ENCODE peak calls at places on chromosomes 4 and X, in nine cellular contexts. One of them, this sample, is unnamed.
A peak's percentile ranks its signal among the peaks of the same experiment; 100 is the strongest.

GRCh38 chrX:54564942-54565341 is 34.9 kb downstream of the GNL3L start:
- DNase-seq in pancreas: no peak
- DNase-seq in NB4: no peak
- DNase-seq in mammary epithelial cell: no peak
- DNase-seq in AG10803: peak; percentile 0
- DNase-seq in keratinocyte: no peak
- DNase-seq in heart left ventricle: no peak
- DNase-seq in tibial nerve: no peak
- DNase-seq in HFF-Myc: no peak
- DNase-seq in this sample: no peak

GRCh38 chr4:82528074-82528473 is 33.7 kb downstream of the TMEM150C start:
- DNase-seq in HFF-Myc: no peak
- DNase-seq in pancreas: no peak
- DNase-seq in tibial nerve: no peak
- DNase-seq in AG10803: no peak
- DNase-seq in NB4: no peak
- DNase-seq in mammary epithelial cell: no peak
- DNase-seq in heart left ventricle: no peak
- DNase-seq in keratinocyte: no peak
- DNase-seq in this sample: no peak

GRCh38 chr4:148618856-148619255 is 176.6 kb upstream of the NR3C2 start:
- DNase-seq in NB4: no peak
- DNase-seq in mammary epithelial cell: no peak
- DNase-seq in tibial nerve: no peak
- DNase-seq in HFF-Myc: no peak
- DNase-seq in AG10803: no peak
- DNase-seq in pancreas: no peak
- DNase-seq in heart left ventricle: no peak
- DNase-seq in keratinocyte: no peak
- DNase-seq in this sample: no peak

GRCh38 chr4:71375494-71375893 is 36.7 kb downstream of the SLC4A4 start:
- DNase-seq in AG10803: no peak
- DNase-seq in heart left ventricle: no peak
- DNase-seq in tibial nerve: no peak
- DNase-seq in keratinocyte: no peak
- DNase-seq in HFF-Myc: no peak
- DNase-seq in NB4: no peak
- DNase-seq in pancreas: no peak
- DNase-seq in mammary epithelial cell: no peak
- DNase-seq in this sample: no peak

GRCh38 chr4:41215969-41216293 is 1.6 kb upstream of the APBB2 start:
- DNase-seq in pancreas: no peak
- DNase-seq in heart left ventricle: no peak
- DNase-seq in AG10803: no peak
- DNase-seq in mammary epithelial cell: no peak
- DNase-seq in keratinocyte: no peak
- DNase-seq in NB4: no peak
- DNase-seq in HFF-Myc: no peak
- DNase-seq in tibial nerve: no peak
- DNase-seq in this sample: no peak

GRCh38 chrX:129665916-129666644 is 11.3 kb upstream of the APLN start:
- DNase-seq in HFF-Myc: peak; percentile 43
- DNase-seq in keratinocyte: peak; percentile 42
- DNase-seq in tibial nerve: no peak
- DNase-seq in AG10803: peak; percentile 78
- DNase-seq in heart left ventricle: no peak
- DNase-seq in mammary epithelial cell: peak; percentile 60
- DNase-seq in NB4: no peak
- DNase-seq in pancreas: no peak
- DNase-seq in this sample: peak; percentile 23

GRCh38 chrX:120251471-120252011 is 929 bp downstream of the ZBTB33 start:
- DNase-seq in heart left ventricle: no peak
- DNase-seq in mammary epithelial cell: peak; percentile 9
- DNase-seq in AG10803: peak; percentile 18
- DNase-seq in keratinocyte: no peak
- DNase-seq in pancreas: peak; percentile 29
- DNase-seq in NB4: peak; percentile 67
- DNase-seq in tibial nerve: no peak
- DNase-seq in HFF-Myc: no peak
- DNase-seq in this sample: no peak

GRCh38 chrX:120840826-120841225 is 34.8 kb downstream of the CT47B1 start:
- DNase-seq in AG10803: peak; percentile 64
- DNase-seq in mammary epithelial cell: peak; percentile 32
- DNase-seq in tibial nerve: no peak
- DNase-seq in NB4: peak; percentile 1
- DNase-seq in heart left ventricle: no peak
- DNase-seq in pancreas: no peak
- DNase-seq in HFF-Myc: no peak
- DNase-seq in keratinocyte: no peak
- DNase-seq in this sample: peak; percentile 24

GRCh38 chr4:7820031-7820825 is 119.4 kb downstream of the AFAP1 start:
- DNase-seq in heart left ventricle: no peak
- DNase-seq in AG10803: no peak
- DNase-seq in keratinocyte: no peak
- DNase-seq in pancreas: no peak
- DNase-seq in HFF-Myc: no peak
- DNase-seq in NB4: no peak
- DNase-seq in tibial nerve: no peak
- DNase-seq in mammary epithelial cell: no peak
- DNase-seq in this sample: no peak

GRCh38 chr4:74431113-74431826 is 13.7 kb upstream of the AREG start:
- DNase-seq in HFF-Myc: no peak
- DNase-seq in heart left ventricle: no peak
- DNase-seq in tibial nerve: no peak
- DNase-seq in AG10803: no peak
- DNase-seq in keratinocyte: peak; percentile 64
- DNase-seq in NB4: peak; percentile 48
- DNase-seq in mammary epithelial cell: peak; percentile 77
- DNase-seq in pancreas: no peak
- DNase-seq in this sample: no peak

GRCh38 chr4:2331519-2332200 is 69.8 kb upstream of the MXD4 start:
- DNase-seq in keratinocyte: no peak
- DNase-seq in tibial nerve: no peak
- DNase-seq in mammary epithelial cell: no peak
- DNase-seq in HFF-Myc: no peak
- DNase-seq in pancreas: no peak
- DNase-seq in heart left ventricle: no peak
- DNase-seq in NB4: peak; percentile 33
- DNase-seq in AG10803: no peak
- DNase-seq in this sample: no peak

GRCh38 chrX:2693123-2693438 is 2.0 kb downstream of the CD99 start:
- DNase-seq in AG10803: no peak
- DNase-seq in tibial nerve: no peak
- DNase-seq in NB4: no peak
- DNase-seq in mammary epithelial cell: no peak
- DNase-seq in heart left ventricle: no peak
- DNase-seq in keratinocyte: no peak
- DNase-seq in HFF-Myc: no peak
- DNase-seq in pancreas: no peak
- DNase-seq in this sample: no peak

GRCh38 chrX:68196939-68197791 is 236.1 kb downstream of the OPHN1 start:
- DNase-seq in tibial nerve: no peak
- DNase-seq in keratinocyte: peak; percentile 11
- DNase-seq in NB4: peak; percentile 45
- DNase-seq in AG10803: peak; percentile 38
- DNase-seq in mammary epithelial cell: peak; percentile 57
- DNase-seq in heart left ventricle: no peak
- DNase-seq in pancreas: peak; percentile 31
- DNase-seq in HFF-Myc: no peak
- DNase-seq in this sample: no peak

DNA sequence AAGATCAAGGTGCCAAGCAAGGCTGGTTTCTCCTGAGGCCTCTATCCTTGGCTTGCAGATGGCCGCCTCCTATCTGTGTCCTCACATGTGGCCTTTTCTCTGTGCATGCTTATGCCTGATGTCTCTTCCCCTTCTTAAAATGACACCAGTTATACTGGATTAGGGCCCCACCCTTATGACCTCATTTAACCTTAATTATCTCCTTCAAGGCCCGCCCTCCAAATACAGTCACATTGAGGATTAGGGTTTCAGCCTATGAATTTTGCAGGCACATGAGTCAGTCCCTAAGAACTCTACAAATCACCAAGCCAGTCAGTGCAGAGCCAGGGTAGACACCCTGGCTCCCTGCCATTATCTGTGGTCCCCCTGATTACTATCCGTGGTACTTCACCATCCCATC is 51.6 kb downstream of the MAML3 start:
- DNase-seq in NB4: peak; percentile 54
- DNase-seq in HFF-Myc: no peak
- DNase-seq in mammary epithelial cell: peak; percentile 52
- DNase-seq in keratinocyte: peak; percentile 41
- DNase-seq in heart left ventricle: no peak
- DNase-seq in tibial nerve: no peak
- DNase-seq in AG10803: no peak
- DNase-seq in pancreas: no peak
- DNase-seq in this sample: no peak
- TF ChIP-seq CTCF in NB4: no peak
- TF ChIP-seq CTCF in HFF-Myc: no peak
- TF ChIP-seq CTCF in mammary epithelial cell: no peak
- TF ChIP-seq CTCF in keratinocyte: no peak
- TF ChIP-seq CTCF in heart left ventricle: no peak
- TF ChIP-seq CTCF in tibial nerve: no peak
- TF ChIP-seq CTCF in AG10803: no peak
- TF ChIP-seq CTCF in pancreas: no peak
- TF ChIP-seq CTCF in this sample: no peak

GRCh38 chrX:40953369-40953768 is 131.9 kb upstream of the USP9X start:
- DNase-seq in AG10803: no peak
- DNase-seq in HFF-Myc: no peak
- DNase-seq in heart left ventricle: no peak
- DNase-seq in tibial nerve: no peak
- DNase-seq in pancreas: no peak
- DNase-seq in keratinocyte: no peak
- DNase-seq in NB4: peak; percentile 15
- DNase-seq in mammary epithelial cell: no peak
- DNase-seq in this sample: no peak

GRCh38 chrX:40950546-40950945 is 134.7 kb upstream of the USP9X start:
- DNase-seq in heart left ventricle: no peak
- DNase-seq in AG10803: no peak
- DNase-seq in keratinocyte: no peak
- DNase-seq in HFF-Myc: no peak
- DNase-seq in NB4: no peak
- DNase-seq in tibial nerve: no peak
- DNase-seq in mammary epithelial cell: no peak
- DNase-seq in pancreas: no peak
- DNase-seq in this sample: no peak

GRCh38 chrX:40947276-40947675 is 138.0 kb upstream of the USP9X start:
- DNase-seq in AG10803: peak; percentile 70
- DNase-seq in mammary epithelial cell: no peak
- DNase-seq in pancreas: no peak
- DNase-seq in tibial nerve: no peak
- DNase-seq in keratinocyte: no peak
- DNase-seq in NB4: no peak
- DNase-seq in HFF-Myc: no peak
- DNase-seq in heart left ventricle: no peak
- DNase-seq in this sample: no peak

GRCh38 chrX:40949071-40949470 is 136.2 kb upstream of the USP9X start:
- DNase-seq in mammary epithelial cell: no peak
- DNase-seq in tibial nerve: no peak
- DNase-seq in keratinocyte: no peak
- DNase-seq in heart left ventricle: no peak
- DNase-seq in HFF-Myc: no peak
- DNase-seq in AG10803: no peak
- DNase-seq in NB4: no peak
- DNase-seq in pancreas: no peak
- DNase-seq in this sample: no peak

GRCh38 chrX:40952855-40953254 is 132.4 kb upstream of the USP9X start:
- DNase-seq in AG10803: no peak
- DNase-seq in NB4: peak; percentile 6
- DNase-seq in heart left ventricle: no peak
- DNase-seq in pancreas: no peak
- DNase-seq in tibial nerve: no peak
- DNase-seq in keratinocyte: no peak
- DNase-seq in mammary epithelial cell: no peak
- DNase-seq in HFF-Myc: no peak
- DNase-seq in this sample: no peak
- H3K4me3 ChIP-seq in AG10803: peak overlapping the region; percentile 37
- H3K4me3 ChIP-seq in NB4: no peak overlapping the region
- H3K4me3 ChIP-seq in heart left ventricle: peak overlapping the region; percentile 17
- H3K4me3 ChIP-seq in pancreas: no peak overlapping the region
- H3K4me3 ChIP-seq in tibial nerve: no peak overlapping the region
- H3K4me3 ChIP-seq in keratinocyte: no peak overlapping the region
- H3K4me3 ChIP-seq in mammary epithelial cell: peak overlapping the region; percentile 11
- H3K4me3 ChIP-seq in HFF-Myc: no peak overlapping the region
- H3K4me3 ChIP-seq in this sample: no peak overlapping the region

DNA sequence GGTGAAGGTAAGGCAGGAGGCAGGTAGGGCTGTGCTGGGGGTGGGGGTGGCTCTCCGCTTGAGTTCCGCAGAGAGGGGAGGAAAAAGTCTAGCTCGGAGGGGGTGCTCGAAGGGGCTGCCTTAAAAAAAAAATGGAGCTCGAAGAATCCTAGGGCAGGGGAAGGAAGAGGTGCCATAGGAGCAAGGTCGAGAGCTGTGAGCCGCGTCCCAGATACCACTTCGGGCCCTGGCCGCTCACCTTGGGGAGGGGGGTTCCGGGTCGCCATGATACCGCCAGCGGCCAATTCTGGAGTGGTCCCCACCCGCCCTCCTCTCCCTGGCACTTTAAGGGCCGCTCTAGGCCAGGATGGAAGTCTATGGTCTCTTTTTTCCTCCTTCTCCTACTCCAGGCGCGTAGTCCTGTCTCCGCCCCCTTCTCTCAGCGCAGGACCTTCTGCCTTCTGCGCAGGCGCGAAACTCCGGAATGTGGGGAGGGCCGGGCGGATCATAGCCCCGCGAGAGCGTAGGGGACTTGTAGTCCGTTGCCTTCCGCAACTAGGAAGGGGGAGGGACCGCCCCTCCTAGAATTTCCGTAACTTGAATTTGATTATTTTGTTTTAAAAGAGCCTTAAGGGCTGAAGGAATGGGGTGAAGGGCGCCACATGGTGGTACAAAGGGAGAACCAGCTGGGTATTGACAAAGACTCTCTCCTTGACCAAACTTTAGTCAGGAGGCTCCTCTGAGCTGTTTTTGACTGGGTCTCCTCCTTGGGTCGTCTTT is at the start of gene FUNDC1:
- DNase-seq in AG10803: peak; percentile 91
- DNase-seq in mammary epithelial cell: peak; percentile 91
- DNase-seq in keratinocyte: peak; percentile 91
- DNase-seq in heart left ventricle: peak; percentile 96
- DNase-seq in NB4: peak; percentile 94
- DNase-seq in tibial nerve: peak; percentile 81
- DNase-seq in HFF-Myc: peak; percentile 75
- DNase-seq in pancreas: peak; percentile 95
- DNase-seq in this sample: peak; percentile 68
- TF ChIP-seq CTCF in AG10803: peak; percentile 39
- TF ChIP-seq CTCF in mammary epithelial cell: peak; percentile 55
- TF ChIP-seq CTCF in keratinocyte: peak; percentile 33
- TF ChIP-seq CTCF in heart left ventricle: peak; percentile 29
- TF ChIP-seq CTCF in NB4: peak; percentile 21
- TF ChIP-seq CTCF in tibial nerve: no peak
- TF ChIP-seq CTCF in HFF-Myc: peak; percentile 22
- TF ChIP-seq CTCF in pancreas: no peak
- TF ChIP-seq CTCF in this sample: peak; percentile 37

DNA sequence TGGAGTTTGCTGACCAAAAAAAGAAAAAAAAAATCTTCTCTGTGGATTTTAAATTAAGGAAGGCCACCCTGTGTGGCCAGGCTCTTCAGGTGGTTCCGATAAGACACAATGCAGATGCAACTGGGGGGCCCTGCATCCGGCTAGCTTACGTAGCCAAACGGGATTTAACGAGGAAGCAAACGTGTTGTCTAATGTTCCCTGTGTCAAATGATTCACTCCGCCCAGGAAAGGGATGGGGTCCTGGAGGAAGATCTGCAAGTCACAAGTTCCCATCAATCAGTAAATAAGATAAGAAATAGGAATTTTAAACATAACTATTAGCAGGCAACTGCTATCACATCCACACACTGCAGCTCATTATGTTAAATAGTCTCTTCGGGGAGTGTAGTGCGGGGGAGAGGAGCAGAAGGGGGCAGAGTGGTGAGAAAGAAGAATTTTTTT is 216.4 kb upstream of the GYPA start:
- DNase-seq in AG10803: no peak
- DNase-seq in NB4: no peak
- DNase-seq in pancreas: no peak
- DNase-seq in tibial nerve: no peak
- DNase-seq in mammary epithelial cell: no peak
- DNase-seq in HFF-Myc: no peak
- DNase-seq in keratinocyte: no peak
- DNase-seq in heart left ventricle: no peak
- DNase-seq in this sample: no peak
- H3K4me3 ChIP-seq in AG10803: no peak overlapping the region
- H3K4me3 ChIP-seq in NB4: no peak overlapping the region
- H3K4me3 ChIP-seq in pancreas: no peak overlapping the region
- H3K4me3 ChIP-seq in tibial nerve: no peak overlapping the region
- H3K4me3 ChIP-seq in mammary epithelial cell: no peak overlapping the region
- H3K4me3 ChIP-seq in HFF-Myc: no peak overlapping the region
- H3K4me3 ChIP-seq in keratinocyte: no peak overlapping the region
- H3K4me3 ChIP-seq in heart left ventricle: no peak overlapping the region
- H3K4me3 ChIP-seq in this sample: no peak overlapping the region

This sample was measured in AG09309.